ENCODE peak calls at places on chromosome 18, in four cellular contexts. S, L, N and T are unnamed samples.

GRCh38 chr18:37314534-37314933 is 251.1 kb downstream of the CELF4 start:
- DNase-seq in N (no peak), S (no peak), L (no peak), T (no peak)

GRCh38 chr18:9690418-9691178 is 17.5 kb upstream of the RAB31 start:
- DNase-seq in N (no peak), L (no peak), S (no peak), T (no peak)

GRCh38 chr18:51622676-51623075 is 425.2 kb upstream of the MEX3C start:
- DNase-seq in N (no peak), L (no peak), S (no peak), T (no peak)

GRCh38 chr18:43303376-43303775 is 26.1 kb upstream of the SYT4 start:
- DNase-seq in S (no peak), L (no peak), N (no peak), T (no peak)

GRCh38 chr18:811192-812122 is 585 bp downstream of the YES1 start:
- DNase-seq in S (no peak), L (no peak), N (no peak), T (no peak)

GRCh38 chr18:10770264-10770663 is 244.4 kb downstream of the NAPG start:
- DNase-seq in N (no peak), L (no peak), S (no peak), T (no peak)

GRCh38 chr18:32770181-32770650 is 2.6 kb downstream of the KLHL14 start:
- DNase-seq in L (no peak), N (peak; percentile 59), S (peak; percentile 23), T (no peak)

GRCh38 chr18:46596119-46596518 is 60.9 kb downstream of the LOXHD1 start:
- DNase-seq in L (no peak), N (no peak), S (no peak), T (no peak)

DNA sequence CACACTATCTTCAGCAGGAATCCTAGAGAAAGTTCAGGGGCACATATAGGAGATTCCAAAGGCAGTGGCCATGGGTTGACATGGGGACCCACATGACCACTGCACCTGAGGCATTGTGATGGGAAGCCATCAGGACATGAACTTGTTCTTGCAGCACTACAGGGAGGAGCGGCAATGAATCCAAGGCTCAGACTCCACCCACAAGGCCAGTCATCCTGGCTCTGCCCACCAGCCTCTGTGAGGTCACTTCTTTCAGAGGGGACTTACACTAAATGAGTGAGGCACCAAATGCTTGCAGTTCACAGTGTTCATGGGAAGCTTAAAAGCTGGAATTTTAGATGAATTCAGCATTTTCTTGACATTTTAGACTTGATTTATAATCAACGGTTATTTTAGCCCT is 254.2 kb downstream of the SETBP1 start:
- DNase-seq in L (no peak), S (no peak), N (no peak), T (no peak)
- TF ChIP-seq GABPA in L (no peak), S (no peak), N (no peak), T (no peak)

DNA sequence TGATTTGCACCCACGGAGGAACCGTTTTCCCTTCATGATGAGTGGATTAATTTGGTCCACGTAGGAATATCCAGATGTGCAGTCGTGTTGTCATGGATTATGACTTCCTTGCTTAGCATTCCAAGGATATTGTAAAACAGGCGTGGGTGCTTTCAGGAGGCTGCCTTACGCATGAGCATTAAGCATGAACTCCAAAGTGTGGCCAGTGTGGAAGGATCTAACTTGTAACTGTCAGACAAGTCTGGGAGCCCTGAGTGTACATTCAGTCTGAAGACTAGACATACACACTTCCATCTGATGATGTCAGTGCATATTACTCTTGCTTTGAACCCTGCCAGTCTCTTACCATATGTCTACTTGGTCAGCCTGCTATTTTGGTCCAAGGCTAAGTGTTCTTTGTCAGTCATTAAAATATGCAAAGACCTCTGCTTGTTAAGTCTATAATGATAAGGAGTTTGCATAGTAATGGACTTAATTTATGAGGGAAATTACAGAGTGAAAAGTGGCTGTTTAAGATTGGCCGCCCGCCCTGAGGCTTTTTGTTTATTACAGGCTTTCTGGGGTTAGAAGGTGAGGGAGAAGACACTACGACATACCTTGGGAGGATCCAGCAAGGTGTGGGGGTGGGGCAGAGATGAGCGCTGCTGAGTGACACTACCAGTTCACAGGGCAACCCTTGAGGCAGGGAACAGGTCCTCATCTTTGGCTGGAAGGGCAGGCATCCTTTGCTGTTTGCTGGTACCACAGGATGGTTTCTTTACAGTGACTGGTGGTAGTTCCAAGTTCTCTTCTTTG is 48.3 kb downstream of the CABLES1 start:
- DNase-seq in L (no peak), N (no peak), S (no peak), T (no peak)
- TF ChIP-seq GABPA in L (no peak), N (no peak), S (no peak), T (no peak)

DNA sequence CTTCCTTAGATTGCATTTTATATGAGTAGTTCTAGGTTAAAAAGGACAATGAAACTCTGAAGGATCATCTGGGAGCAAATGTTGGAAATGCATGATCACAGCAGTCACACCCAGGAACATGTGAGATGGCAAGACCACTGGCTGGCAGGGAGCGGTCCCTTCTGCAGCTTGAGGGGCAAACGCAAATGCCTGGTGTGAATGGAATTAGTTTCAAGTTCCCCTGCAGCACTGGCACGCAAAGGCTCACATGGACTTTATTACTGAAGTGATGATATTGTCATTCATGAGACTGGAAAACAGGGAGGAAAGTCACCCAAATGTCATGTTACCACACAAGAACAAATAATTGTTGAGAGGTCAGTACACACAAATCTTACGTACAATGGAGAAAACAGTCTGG is 223.3 kb downstream of the FBXO15 start:
- DNase-seq in S (no peak), L (no peak), N (no peak), T (no peak)
- TF ChIP-seq GABPA in S (no peak), L (no peak), N (no peak), T (no peak)

DNA sequence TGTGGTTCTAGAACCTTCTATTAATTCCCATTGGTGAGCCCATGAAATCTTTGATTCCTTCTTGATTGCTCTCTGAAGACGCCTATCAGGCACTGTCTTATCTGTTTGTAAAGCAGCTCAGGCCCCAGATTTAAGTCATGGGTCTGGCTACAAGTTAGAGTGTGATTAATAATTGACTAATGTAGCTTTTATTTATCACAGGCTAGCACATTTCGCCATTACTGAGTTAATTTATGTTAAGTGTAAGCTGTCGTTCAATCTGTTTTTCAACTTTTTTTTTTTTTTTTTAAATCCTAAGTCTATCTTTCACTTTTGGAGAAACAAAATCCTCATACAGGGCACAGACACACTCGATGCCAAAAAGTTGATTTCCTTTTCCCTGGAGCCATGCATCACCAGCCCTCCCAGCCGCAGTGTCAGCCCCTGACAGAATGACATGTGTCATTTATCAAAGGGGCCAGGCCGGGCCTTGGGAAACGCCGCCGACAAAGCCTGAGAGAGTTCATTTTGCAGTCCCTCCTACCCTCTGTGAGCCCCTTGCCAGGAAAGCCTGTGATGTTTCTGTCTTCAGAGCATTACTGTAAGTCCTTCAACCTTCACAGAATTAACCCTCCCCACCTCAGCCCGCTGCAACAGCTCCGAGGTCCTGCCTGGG is 15.8 kb downstream of the TSHZ1 start:
- DNase-seq in S (peak; percentile 16), L (no peak), N (no peak), T (no peak)
- TF ChIP-seq GABPA in S (no peak), L (no peak), N (no peak), T (no peak)

GRCh38 chr18:47968721-47969120 is 38.3 kb upstream of the SMAD2 start:
- DNase-seq in N (no peak), S (no peak), L (no peak), T (no peak)

GRCh38 chr18:47968006-47968676 is 37.7 kb upstream of the SMAD2 start:
- DNase-seq in S (no peak), N (no peak), L (no peak), T (no peak)

GRCh38 chr18:47975105-47975504 is 44.6 kb upstream of the SMAD2 start:
- DNase-seq in S (no peak), L (no peak), N (no peak), T (no peak)

GRCh38 chr18:47970664-47971523 is 40.4 kb upstream of the SMAD2 start:
- DNase-seq in N (no peak), S (no peak), L (no peak), T (peak; percentile 86)

DNA sequence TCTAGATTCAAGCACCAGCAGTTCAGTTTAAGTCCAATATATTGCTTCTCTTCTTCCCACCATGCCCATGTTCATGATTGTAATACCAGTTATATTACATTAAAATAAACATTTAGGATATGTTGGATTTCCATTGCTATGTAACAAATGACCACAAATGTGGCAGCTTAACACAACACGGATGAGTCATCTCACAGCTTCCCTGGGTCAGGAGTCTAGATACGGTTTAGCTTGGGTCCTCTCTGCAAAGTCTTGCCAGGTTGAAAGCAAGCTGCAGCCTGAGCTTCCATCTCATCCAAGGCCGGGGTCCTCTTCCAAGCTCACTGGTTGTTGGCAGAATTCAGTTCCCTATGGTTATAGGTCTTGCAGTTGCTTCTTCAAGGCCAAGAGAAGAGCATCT is 39.4 kb upstream of the SMAD2 start:
- DNase-seq in S (no peak), N (no peak), L (no peak), T (peak; percentile 51)
- TF ChIP-seq GABPA in S (no peak), N (no peak), L (no peak), T (no peak)

DNA sequence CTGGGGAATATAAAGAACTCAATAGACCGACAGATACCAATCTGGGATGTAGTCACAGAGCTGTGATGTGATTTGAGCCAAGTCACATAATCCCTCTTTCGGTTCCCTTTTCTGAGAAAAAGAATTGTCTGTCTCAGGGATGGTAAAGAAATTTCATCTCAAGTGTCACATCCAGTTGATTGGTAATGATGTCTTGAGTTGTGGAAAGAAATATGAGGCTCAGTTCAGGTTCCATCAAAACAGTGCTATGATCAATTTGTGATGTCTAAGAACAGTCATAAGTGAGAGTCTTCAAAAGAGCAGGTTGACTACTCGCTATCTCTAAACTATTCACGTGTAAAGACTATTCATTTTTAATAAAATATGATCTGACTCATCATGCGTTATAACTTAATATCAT is 223.3 kb downstream of the METTL4 start:
- DNase-seq in S (no peak), L (no peak), N (no peak), T (no peak)
- TF ChIP-seq GABPA in S (no peak), L (no peak), N (no peak), T (no peak)

DNA sequence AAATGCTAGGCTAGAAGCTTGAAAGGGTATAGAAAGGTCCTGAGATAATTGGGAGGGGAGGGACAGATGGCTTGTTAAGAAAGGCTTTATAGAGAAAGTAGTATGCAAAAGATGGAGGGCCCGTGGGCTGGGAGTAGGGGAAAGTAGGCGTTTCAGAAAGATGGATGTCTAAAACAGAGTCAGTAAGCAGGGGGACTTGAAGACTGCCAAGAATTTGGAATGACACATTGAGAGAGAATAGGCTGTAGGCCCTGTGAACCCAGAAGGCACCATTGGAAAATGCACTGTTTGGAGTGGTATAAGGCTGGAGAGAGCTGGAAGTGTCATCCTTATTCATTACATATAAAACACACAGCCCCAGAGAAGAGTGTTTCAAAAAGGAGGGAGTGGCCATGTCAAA is 872 bp downstream of the PSMG2 start:
- DNase-seq in N (peak; percentile 34), L (no peak), S (no peak), T (no peak)
- TF ChIP-seq GABPA in N (no peak), L (no peak), S (no peak), T (no peak)